ENCODE peak calls at places on chromosomes 4 and X, in five cellular contexts. One of them, this sample, is unnamed.

GRCh38 chrX:70636218-70636617 is 191.6 kb downstream of the DLG3 start:
- DNase-seq in breast epithelium: no peak
- DNase-seq in AG09319: no peak
- DNase-seq in fibroblast of the aortic adventitia: no peak
- DNase-seq in epithelial cell of esophagus: no peak
- DNase-seq in this sample: no peak

GRCh38 chr4:168879178-168879577 is 130.9 kb downstream of the CBR4 start:
- DNase-seq in breast epithelium: no peak
- DNase-seq in AG09319: no peak
- DNase-seq in fibroblast of the aortic adventitia: no peak
- DNase-seq in epithelial cell of esophagus: no peak
- DNase-seq in this sample: peak

GRCh38 chr4:14767142-14767541 is 235.1 kb upstream of the CPEB2 start:
- DNase-seq in breast epithelium: no peak
- DNase-seq in AG09319: no peak
- DNase-seq in fibroblast of the aortic adventitia: no peak
- DNase-seq in epithelial cell of esophagus: no peak
- DNase-seq in this sample: no peak

GRCh38 chr4:170853422-170854021 is 763.8 kb upstream of the AADAT start:
- DNase-seq in breast epithelium: peak
- DNase-seq in AG09319: no peak
- DNase-seq in fibroblast of the aortic adventitia: peak
- DNase-seq in epithelial cell of esophagus: peak
- DNase-seq in this sample: peak

GRCh38 chrX:63128509-63128908 is 222.6 kb downstream of the SPIN4 start:
- DNase-seq in breast epithelium: no peak
- DNase-seq in AG09319: no peak
- DNase-seq in fibroblast of the aortic adventitia: peak
- DNase-seq in epithelial cell of esophagus: peak
- DNase-seq in this sample: peak

GRCh38 chr4:24836843-24837242 is 41.5 kb downstream of the SOD3 start:
- DNase-seq in breast epithelium: no peak
- DNase-seq in AG09319: no peak
- DNase-seq in fibroblast of the aortic adventitia: no peak
- DNase-seq in epithelial cell of esophagus: no peak
- DNase-seq in this sample: no peak

GRCh38 chr4:63663870-63664269 is 745.4 kb downstream of the TECRL start:
- DNase-seq in breast epithelium: no peak
- DNase-seq in AG09319: no peak
- DNase-seq in fibroblast of the aortic adventitia: no peak
- DNase-seq in epithelial cell of esophagus: no peak
- DNase-seq in this sample: no peak

GRCh38 chr4:118120120-118120760 is 86.0 kb downstream of the NDST3 start:
- DNase-seq in breast epithelium: no peak
- DNase-seq in AG09319: no peak
- DNase-seq in fibroblast of the aortic adventitia: no peak
- DNase-seq in epithelial cell of esophagus: no peak
- DNase-seq in this sample: no peak

GRCh38 chrX:28787206-28787605 is 200.0 kb downstream of the IL1RAPL1 start:
- DNase-seq in breast epithelium: no peak
- DNase-seq in AG09319: no peak
- DNase-seq in fibroblast of the aortic adventitia: peak
- DNase-seq in epithelial cell of esophagus: peak
- DNase-seq in this sample: no peak

GRCh38 chr4:3441501-3442459 is at the start of gene HGFAC:
- DNase-seq in breast epithelium: no peak
- DNase-seq in AG09319: no peak
- DNase-seq in fibroblast of the aortic adventitia: no peak
- DNase-seq in epithelial cell of esophagus: no peak
- DNase-seq in this sample: no peak

GRCh38 chr4:89410687-89411086 is 103.1 kb upstream of the GPRIN3 start:
- DNase-seq in breast epithelium: no peak
- DNase-seq in AG09319: peak
- DNase-seq in fibroblast of the aortic adventitia: peak
- DNase-seq in epithelial cell of esophagus: peak
- DNase-seq in this sample: no peak

GRCh38 chr4:119041951-119042560 is 93.6 kb upstream of the MYOZ2 start:
- DNase-seq in breast epithelium: no peak
- DNase-seq in AG09319: no peak
- DNase-seq in fibroblast of the aortic adventitia: peak
- DNase-seq in epithelial cell of esophagus: peak
- DNase-seq in this sample: peak

GRCh38 chr4:114807759-114808404 is 209.3 kb downstream of the UGT8 start:
- DNase-seq in breast epithelium: no peak
- DNase-seq in AG09319: no peak
- DNase-seq in fibroblast of the aortic adventitia: peak
- DNase-seq in epithelial cell of esophagus: peak
- DNase-seq in this sample: peak

GRCh38 chrX:14673764-14674163 is 144.4 kb downstream of the GLRA2 start:
- DNase-seq in breast epithelium: no peak
- DNase-seq in AG09319: peak
- DNase-seq in fibroblast of the aortic adventitia: peak
- DNase-seq in epithelial cell of esophagus: peak
- DNase-seq in this sample: peak

GRCh38 chr4:52253025-52253424 is 201.9 kb downstream of the SPATA18 start:
- DNase-seq in breast epithelium: no peak
- DNase-seq in AG09319: no peak
- DNase-seq in fibroblast of the aortic adventitia: no peak
- DNase-seq in epithelial cell of esophagus: no peak
- DNase-seq in this sample: no peak

GRCh38 chrX:15334561-15334960 is 762 bp downstream of the PIGA start:
- DNase-seq in breast epithelium: no peak
- DNase-seq in AG09319: no peak
- DNase-seq in fibroblast of the aortic adventitia: peak
- DNase-seq in epithelial cell of esophagus: peak
- DNase-seq in this sample: peak

GRCh38 chrX:39767446-39767845 is 330.3 kb downstream of the BCOR start:
- DNase-seq in breast epithelium: no peak
- DNase-seq in AG09319: no peak
- DNase-seq in fibroblast of the aortic adventitia: peak
- DNase-seq in epithelial cell of esophagus: no peak
- DNase-seq in this sample: no peak

GRCh38 chrX:107324493-107325310 is 118.3 kb downstream of the DNAAF6 start:
- DNase-seq in breast epithelium: no peak
- DNase-seq in AG09319: no peak
- DNase-seq in fibroblast of the aortic adventitia: peak
- DNase-seq in epithelial cell of esophagus: peak
- DNase-seq in this sample: no peak

DNA sequence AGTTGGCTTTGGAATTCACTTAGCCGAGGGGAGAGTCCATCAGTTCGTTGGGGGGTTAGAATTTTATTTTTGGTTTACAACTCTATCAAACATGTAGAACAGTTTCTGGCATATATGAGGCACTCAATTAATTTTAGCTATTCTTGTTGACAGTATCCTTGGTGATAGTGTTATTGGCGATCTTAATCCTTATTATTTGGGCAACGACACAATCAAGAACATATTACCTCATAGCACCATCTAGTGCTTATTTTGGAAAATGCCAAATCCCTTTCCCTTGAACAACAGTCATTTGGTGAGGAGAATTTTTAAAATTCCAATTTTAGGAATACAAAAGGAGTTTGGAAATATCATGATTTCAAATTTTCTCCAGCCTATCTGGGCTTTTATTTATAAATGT is 17.9 kb upstream of the PGRMC1 start:
- DNase-seq in breast epithelium: no peak
- DNase-seq in AG09319: no peak
- DNase-seq in fibroblast of the aortic adventitia: peak
- DNase-seq in epithelial cell of esophagus: peak
- DNase-seq in this sample: no peak
- TF ChIP-seq CTCF in breast epithelium: no peak
- TF ChIP-seq CTCF in AG09319: peak
- TF ChIP-seq CTCF in fibroblast of the aortic adventitia: peak
- TF ChIP-seq CTCF in epithelial cell of esophagus: peak
- TF ChIP-seq CTCF in this sample: peak

DNA sequence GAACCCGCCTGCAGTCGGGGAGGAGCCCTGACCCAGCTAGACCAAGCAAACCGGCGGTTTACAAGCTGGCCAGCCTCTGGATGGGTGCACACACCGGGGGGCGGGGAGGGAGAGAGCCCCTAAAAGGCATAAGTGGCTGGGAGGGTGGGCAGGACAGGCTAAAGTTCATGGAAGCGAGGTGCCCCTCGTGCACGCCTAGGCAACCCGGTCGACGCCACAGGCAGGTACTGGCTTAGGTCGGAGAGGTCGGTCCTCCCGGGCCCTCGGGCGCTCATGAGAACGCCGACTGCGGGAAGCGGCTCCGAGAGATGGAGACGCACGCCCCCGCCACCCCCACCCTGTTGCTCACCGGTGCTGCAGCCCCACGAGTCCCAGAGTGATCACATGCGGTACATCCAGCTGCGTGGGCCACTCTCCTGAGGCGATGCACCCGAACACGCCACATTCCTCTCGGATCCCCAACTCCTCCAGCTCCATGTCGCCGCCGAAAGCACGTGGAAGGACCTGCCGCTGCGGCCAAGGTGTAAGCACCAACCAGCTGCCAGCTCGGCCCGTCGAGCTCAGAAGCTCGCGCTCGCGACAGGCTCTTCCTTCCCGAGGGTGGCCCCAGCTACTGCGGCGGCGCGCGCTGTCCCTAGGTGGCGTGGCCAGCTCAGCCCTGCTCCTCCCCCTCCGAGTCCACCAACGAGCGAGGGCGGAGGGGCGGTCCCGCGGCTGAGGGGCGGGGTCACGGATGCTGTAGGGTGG is at the start of gene PPAT:
- DNase-seq in breast epithelium: peak
- DNase-seq in AG09319: peak
- DNase-seq in fibroblast of the aortic adventitia: peak
- DNase-seq in epithelial cell of esophagus: peak
- DNase-seq in this sample: peak
- TF ChIP-seq CTCF in breast epithelium: no peak
- TF ChIP-seq CTCF in AG09319: peak
- TF ChIP-seq CTCF in fibroblast of the aortic adventitia: peak
- TF ChIP-seq CTCF in epithelial cell of esophagus: peak
- TF ChIP-seq CTCF in this sample: peak

GRCh38 chrX:82230013-82230412 is 1028.1 kb downstream of the SH3BGRL start:
- DNase-seq in breast epithelium: no peak
- DNase-seq in AG09319: no peak
- DNase-seq in fibroblast of the aortic adventitia: no peak
- DNase-seq in epithelial cell of esophagus: no peak
- DNase-seq in this sample: no peak
- TF ChIP-seq CTCF in breast epithelium: no peak
- TF ChIP-seq CTCF in AG09319: no peak
- TF ChIP-seq CTCF in fibroblast of the aortic adventitia: no peak
- TF ChIP-seq CTCF in epithelial cell of esophagus: no peak
- TF ChIP-seq CTCF in this sample: peak

DNA sequence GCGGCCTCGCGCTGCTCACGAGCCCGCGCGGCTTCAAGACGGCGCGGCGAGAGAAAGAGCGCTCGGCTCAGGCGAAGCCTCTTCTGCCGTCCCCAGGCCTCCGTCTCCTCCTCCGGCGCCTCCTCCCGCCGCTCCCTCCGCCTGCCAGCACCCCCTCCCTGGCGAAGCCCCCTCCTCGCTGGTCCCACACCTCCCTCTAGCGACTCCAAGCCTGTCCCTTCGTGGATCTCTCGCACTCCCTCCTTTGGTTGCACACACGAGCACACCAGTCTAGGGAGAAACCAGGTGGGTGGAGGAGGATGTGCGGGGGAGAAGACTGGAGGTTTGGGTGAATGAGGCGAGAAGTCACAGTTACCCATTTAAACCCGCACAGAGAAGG is at the start of gene CAMK2D:
- DNase-seq in breast epithelium: peak
- DNase-seq in AG09319: peak
- DNase-seq in fibroblast of the aortic adventitia: peak
- DNase-seq in epithelial cell of esophagus: peak
- DNase-seq in this sample: peak
- TF ChIP-seq CTCF in breast epithelium: no peak
- TF ChIP-seq CTCF in AG09319: peak
- TF ChIP-seq CTCF in fibroblast of the aortic adventitia: peak
- TF ChIP-seq CTCF in epithelial cell of esophagus: peak
- TF ChIP-seq CTCF in this sample: peak

DNA sequence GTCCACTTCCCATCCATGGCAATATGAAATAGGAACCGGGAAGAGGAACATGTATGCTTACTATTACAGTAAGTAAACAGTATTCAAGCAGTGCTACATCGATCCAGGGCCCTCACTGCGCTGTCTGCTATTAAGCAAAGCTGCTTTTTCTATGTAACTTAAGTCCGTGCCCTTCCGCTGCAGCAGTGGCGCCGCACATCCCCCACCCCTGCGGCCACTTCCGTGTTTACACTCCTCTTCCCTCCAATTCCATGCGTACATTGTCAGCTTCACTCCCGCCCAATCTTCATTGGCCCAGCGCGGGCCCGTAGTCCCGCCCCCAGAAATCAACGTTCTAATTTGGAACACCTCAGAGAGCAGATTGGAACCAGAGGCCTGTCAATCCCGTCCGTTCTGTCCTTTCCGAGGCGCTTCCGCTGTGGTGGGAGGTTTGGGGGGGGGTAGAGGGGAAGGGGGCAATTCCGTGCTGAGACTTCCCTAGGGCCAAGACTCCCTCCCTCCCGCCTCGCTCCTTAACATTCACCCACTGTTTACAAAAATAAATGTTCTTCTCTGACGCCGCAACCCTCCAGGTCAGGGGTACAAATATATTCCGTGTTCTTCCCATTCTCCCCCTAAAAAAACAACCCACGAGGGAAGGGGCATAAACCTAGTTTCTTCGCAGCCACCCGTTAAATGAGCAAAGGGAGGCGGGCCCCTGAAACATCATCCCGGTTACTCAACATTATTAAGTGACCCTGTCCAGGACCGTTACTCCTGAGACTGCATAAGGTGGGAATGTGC is 67.4 kb downstream of the NOCT start:
- DNase-seq in breast epithelium: peak
- DNase-seq in AG09319: peak
- DNase-seq in fibroblast of the aortic adventitia: peak
- DNase-seq in epithelial cell of esophagus: peak
- DNase-seq in this sample: peak
- TF ChIP-seq CTCF in breast epithelium: peak
- TF ChIP-seq CTCF in AG09319: no peak
- TF ChIP-seq CTCF in fibroblast of the aortic adventitia: no peak
- TF ChIP-seq CTCF in epithelial cell of esophagus: no peak
- TF ChIP-seq CTCF in this sample: no peak

GRCh38 chrX:120727911-120728310 is 98.1 kb upstream of the C1GALT1C1 start:
- DNase-seq in breast epithelium: no peak
- DNase-seq in AG09319: no peak
- DNase-seq in fibroblast of the aortic adventitia: peak
- DNase-seq in epithelial cell of esophagus: no peak
- DNase-seq in this sample: no peak
- TF ChIP-seq CTCF in breast epithelium: no peak
- TF ChIP-seq CTCF in AG09319: no peak
- TF ChIP-seq CTCF in fibroblast of the aortic adventitia: no peak
- TF ChIP-seq CTCF in epithelial cell of esophagus: no peak
- TF ChIP-seq CTCF in this sample: no peak